ENCODE peak calls at places on chromosomes 4 and X, in eight cellular contexts. N is fibroblast of lung, H is psoas muscle, D is right lobe of liver, B is suprapubic skin, G is OCI-LY7, S is cardiac muscle cell, K is endothelial cell of umbilical vein. R is an unnamed sample. For H3K4me1, the result is how much of the 10 kb centered on the place peaks cover.

GRCh38 chrX:6448003-6448402 is 86.9 kb downstream of the VCX3A start:
- DNase-seq in N (peak), H (no peak), D (no peak), B (no peak), G (no peak), S (no peak), K (no peak), R (no peak)

GRCh38 chr4:8146158-8146557 is 12.5 kb downstream of the ABLIM2 start:
- DNase-seq in N (no peak), H (no peak), D (no peak), B (no peak), G (no peak), S (no peak), K (no peak), R (no peak)

GRCh38 chr4:145679991-145680455 is at the start of gene C4orf51:
- DNase-seq in N (peak), H (no peak), D (no peak), B (no peak), G (no peak), S (peak), K (peak), R (no peak)

GRCh38 chr4:140764785-140765392 is 8.7 kb upstream of the TBC1D9 start:
- DNase-seq in N (peak), H (no peak), D (no peak), B (no peak), G (no peak), S (no peak), K (no peak), R (no peak)

GRCh38 chrX:15173411-15173810 is 96.5 kb downstream of the ASB9 start:
- DNase-seq in N (peak), H (no peak), D (no peak), B (no peak), G (no peak), S (no peak), K (no peak), R (no peak)

GRCh38 chrX:47240619-47241018 is 7.8 kb downstream of the USP11 start:
- DNase-seq in N (no peak), H (no peak), D (no peak), B (peak), G (no peak), S (no peak), K (no peak), R (no peak)

GRCh38 chr4:48127231-48127881 is 6.7 kb downstream of the TXK start:
- DNase-seq in N (peak), H (no peak), D (no peak), B (no peak), G (no peak), S (peak), K (no peak), R (no peak)

GRCh38 chrX:101429934-101430333 is 21.9 kb downstream of the HNRNPH2 start:
- DNase-seq in N (peak), H (no peak), D (no peak), B (no peak), G (no peak), S (no peak), K (no peak), R (no peak)

GRCh38 chrX:10048076-10048475 is 80.9 kb downstream of the CLDN34 start:
- DNase-seq in N (no peak), H (no peak), D (no peak), B (no peak), G (no peak), S (peak), K (peak), R (no peak)

GRCh38 chrX:45513042-45513441 is 312.4 kb upstream of the DIPK2B start:
- DNase-seq in N (no peak), H (no peak), D (no peak), B (no peak), G (no peak), S (no peak), K (no peak), R (no peak)

GRCh38 chrX:118823263-118824172 is at the start of gene ZCCHC12:
- DNase-seq in N (peak), H (peak), D (no peak), B (no peak), G (no peak), S (peak), K (peak), R (peak)

GRCh38 chr4:156889616-156890594 is 81.7 kb downstream of the PDGFC start:
- DNase-seq in N (peak), H (peak), D (no peak), B (peak), G (no peak), S (peak), K (no peak), R (no peak)

GRCh38 chr4:141686146-141686775 is 49.9 kb downstream of the IL15 start:
- DNase-seq in N (peak), H (no peak), D (no peak), B (no peak), G (no peak), S (peak), K (peak), R (no peak)

GRCh38 chr4:142405021-142405991 is 440.8 kb downstream of the INPP4B start:
- DNase-seq in N (peak), H (peak), D (peak), B (peak), G (no peak), S (peak), K (peak), R (peak)

GRCh38 chrX:6053126-6053625 is 175.5 kb downstream of the NLGN4X start:
- DNase-seq in N (no peak), H (no peak), D (no peak), B (no peak), G (no peak), S (no peak), K (no peak), R (no peak)

GRCh38 chrX:137432609-137433008 is 133.3 kb upstream of the ZIC3 start:
- DNase-seq in N (no peak), H (no peak), D (no peak), B (no peak), G (peak), S (no peak), K (no peak), R (no peak)

GRCh38 chr4:168677063-168677462 is 180.2 kb downstream of the PALLD start:
- DNase-seq in N (no peak), H (peak), D (no peak), B (no peak), G (no peak), S (no peak), K (no peak), R (no peak)

GRCh38 chr4:185143596-185143969 is 517 bp downstream of the SLC25A4 start:
- DNase-seq in N (peak), H (peak), D (peak), B (no peak), G (peak), S (peak), K (peak), R (peak)

GRCh38 chr4:159097144-159097543 is 5.7 kb upstream of the RAPGEF2 start:
- DNase-seq in N (no peak), H (no peak), D (no peak), B (no peak), G (no peak), S (no peak), K (peak), R (no peak)

GRCh38 chr4:101229116-101229515 is 118.2 kb downstream of the PPP3CA start:
- DNase-seq in N (peak), H (no peak), D (no peak), B (no peak), G (no peak), S (peak), K (no peak), R (no peak)

GRCh38 chrX:48910926-48911406 is 480 bp downstream of the SLC35A2 start:
- DNase-seq in N (peak), H (no peak), D (no peak), B (no peak), G (peak), S (no peak), K (no peak), R (no peak)

GRCh38 chr4:10416441-10416840 is 40.8 kb downstream of the ZNF518B start:
- DNase-seq in N (no peak), H (no peak), D (no peak), B (no peak), G (no peak), S (no peak), K (no peak), R (no peak)

GRCh38 chr4:121800961-121801714 is at the start of gene EXOSC9:
- DNase-seq in N (peak), H (peak), D (peak), B (peak), G (peak), S (peak), K (peak), R (peak)

GRCh38 chrX:7074135-7074907 is 73.2 kb upstream of the STS start:
- DNase-seq in N (no peak), H (no peak), D (no peak), B (no peak), G (no peak), S (peak), K (no peak), R (no peak)

GRCh38 chrX:69313622-69314290 is 148.5 kb upstream of the PJA1 start:
- DNase-seq in N (no peak), H (no peak), D (no peak), B (no peak), G (peak), S (no peak), K (no peak), R (no peak)

GRCh38 chr4:165563851-165564250 is 185.0 kb downstream of the CPE start:
- DNase-seq in N (peak), H (no peak), D (no peak), B (no peak), G (no peak), S (no peak), K (no peak), R (no peak)

GRCh38 chr4:8393593-8394038 is 46.9 kb downstream of the ACOX3 start:
- DNase-seq in N (peak), H (peak), D (no peak), B (no peak), G (no peak), S (peak), K (peak), R (no peak)

GRCh38 chrX:107562482-107562881 is 65.8 kb upstream of the PRPS1 start:
- DNase-seq in N (peak), H (no peak), D (no peak), B (no peak), G (no peak), S (peak), K (no peak), R (no peak)

GRCh38 chr4:24603343-24603742 is 19.0 kb upstream of the DHX15 start:
- DNase-seq in N (no peak), H (no peak), D (no peak), B (no peak), G (no peak), S (peak), K (no peak), R (no peak)

GRCh38 chr4:64682481-64682880 is 273.2 kb upstream of the TECRL start:
- DNase-seq in N (no peak), H (no peak), D (no peak), B (no peak), G (no peak), S (no peak), K (no peak), R (no peak)

GRCh38 chr4:89753601-89754066 is 83.3 kb downstream of the SNCA start:
- DNase-seq in N (peak), H (no peak), D (no peak), B (no peak), G (no peak), S (peak), K (peak), R (no peak)

GRCh38 chr4:137343221-137343620 is 189.1 kb downstream of the PCDH18 start:
- DNase-seq in N (peak), H (no peak), D (no peak), B (no peak), G (no peak), S (no peak), K (no peak), R (no peak)

GRCh38 chr4:151322565-151322964 is 2.8 kb downstream of the SH3D19 start:
- DNase-seq in N (peak), H (no peak), D (no peak), B (no peak), G (no peak), S (no peak), K (no peak), R (no peak)
- H3K4me1 ChIP-seq in N (under half), H (under half), D (under half), B (under half), G (under half), S (under half), K (under half), R (under half)

GRCh38 chr4:83201761-83202160 is 82.8 kb downstream of the COQ2 start:
- DNase-seq in N (no peak), H (no peak), D (no peak), B (no peak), G (no peak), S (no peak), K (no peak), R (no peak)
- H3K4me1 ChIP-seq in N (under half), H (under half), D (under half), B (under half), G (under half), S (under half), K (under half), R (under half)

GRCh38 chr4:78291277-78291676 is 234.2 kb downstream of the FRAS1 start:
- DNase-seq in N (no peak), H (no peak), D (no peak), B (no peak), G (no peak), S (no peak), K (no peak), R (no peak)
- H3K4me1 ChIP-seq in N (under half), H (under half), D (under half), B (under half), G (under half), S (under half), K (under half), R (under half)

DNA sequence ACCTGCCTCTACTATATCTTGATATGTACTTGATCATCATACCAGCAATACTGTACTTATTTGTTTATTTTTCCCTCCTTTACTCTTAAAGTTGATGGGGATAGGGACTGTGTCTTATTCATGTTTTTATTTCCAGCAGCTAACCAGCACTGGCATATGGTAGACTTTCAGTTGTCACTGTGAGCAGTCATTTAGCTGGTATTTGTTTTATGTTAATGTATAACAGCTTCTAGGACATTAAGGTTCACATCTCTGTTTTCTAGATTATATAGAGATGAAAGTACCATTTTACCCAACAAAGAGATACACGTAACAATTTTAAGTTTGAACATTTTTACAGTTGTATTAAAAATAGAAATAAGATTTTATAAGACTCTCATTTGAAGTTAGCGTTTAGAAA is 17.9 kb downstream of the METTL14 start:
- DNase-seq in N (no peak), H (no peak), D (no peak), B (no peak), G (no peak), S (no peak), K (no peak), R (no peak)
- H3K4me1 ChIP-seq in N (under half), H (under half), D (under half), B (under half), G (under half), S (under half), K (under half), R (under half)

DNA sequence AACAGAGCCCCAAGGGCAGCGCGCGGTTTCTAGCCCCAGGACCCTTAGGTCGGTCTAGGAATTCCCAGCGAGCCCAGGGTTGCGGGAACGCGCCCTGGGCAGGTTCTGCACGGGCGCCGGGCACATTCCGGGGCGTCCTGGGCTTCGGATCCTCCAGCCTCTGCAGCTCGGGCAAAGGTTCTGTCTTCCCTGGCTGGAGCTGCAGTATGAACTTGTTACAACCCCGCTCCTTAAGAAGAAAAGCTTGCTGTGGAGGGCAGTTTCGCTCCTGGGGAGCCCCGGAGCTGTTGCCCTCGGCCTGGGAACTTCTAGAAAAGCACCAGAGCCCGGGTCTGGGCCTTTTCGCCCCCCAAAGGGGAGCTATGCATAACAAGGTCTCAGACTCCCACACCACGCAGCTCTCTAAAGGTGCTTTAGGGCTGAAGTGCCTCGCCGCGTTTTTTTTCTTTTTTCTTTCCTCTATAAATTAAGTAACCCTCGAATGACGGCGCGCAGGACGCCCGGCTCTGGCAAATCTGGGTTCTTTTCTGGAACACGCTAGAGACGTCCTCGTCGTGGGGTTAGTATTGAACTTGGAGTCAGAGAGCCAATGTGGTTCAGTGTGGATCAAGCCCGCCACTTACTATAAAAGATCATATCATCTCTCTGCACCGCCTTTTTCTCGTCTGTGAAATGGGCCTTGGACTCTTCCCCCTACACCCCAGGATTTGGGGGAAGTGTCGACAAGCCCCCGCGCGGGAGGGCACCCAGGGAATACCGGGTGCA is 5.7 kb downstream of the MSX1 start:
- DNase-seq in N (no peak), H (peak), D (no peak), B (no peak), G (no peak), S (no peak), K (no peak), R (no peak)
- H3K4me1 ChIP-seq in N (under half), H (under half), D (under half), B (half or more), G (under half), S (under half), K (under half), R (under half)

GRCh38 chrX:56764975-56765791 is 36.1 kb downstream of the NBDY start:
- DNase-seq in N (no peak), H (peak), D (no peak), B (peak), G (peak), S (no peak), K (no peak), R (peak)
- H3K4me1 ChIP-seq in N (under half), H (under half), D (under half), B (under half), G (under half), S (under half), K (under half), R (under half)

DNA sequence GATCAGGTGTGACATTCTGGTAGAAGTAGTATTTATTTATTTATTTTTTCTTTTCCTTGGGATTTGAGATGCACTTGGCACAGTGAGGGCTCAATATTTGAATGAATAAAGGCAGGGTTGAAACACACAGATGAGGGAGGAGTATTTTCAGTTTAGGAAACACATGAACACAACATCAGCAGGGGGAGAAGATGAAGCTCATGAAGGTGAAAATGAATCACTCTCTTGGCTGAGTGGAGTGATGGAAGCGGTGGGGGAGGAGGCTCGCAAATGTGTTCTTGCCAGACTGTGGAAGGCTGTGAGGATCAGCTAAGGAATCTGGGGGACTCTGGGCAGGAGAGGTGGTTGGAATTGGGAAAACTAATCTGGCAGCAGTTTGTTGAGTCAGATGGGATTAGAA is 55.3 kb downstream of the ARHGAP10 start:
- DNase-seq in N (peak), H (peak), D (no peak), B (no peak), G (no peak), S (peak), K (no peak), R (no peak)
- H3K4me1 ChIP-seq in N (under half), H (half or more), D (under half), B (half or more), G (under half), S (under half), K (under half), R (under half)

GRCh38 chr4:17636341-17636695 is 21.9 kb downstream of the MED28 start:
- DNase-seq in N (no peak), H (peak), D (no peak), B (no peak), G (no peak), S (no peak), K (no peak), R (no peak)

GRCh38 chr4:17633600-17633999 is 19.2 kb downstream of the MED28 start:
- DNase-seq in N (no peak), H (peak), D (no peak), B (no peak), G (no peak), S (no peak), K (no peak), R (no peak)

GRCh38 chr4:17639136-17639535 is 24.7 kb downstream of the MED28 start:
- DNase-seq in N (no peak), H (peak), D (no peak), B (no peak), G (no peak), S (no peak), K (no peak), R (no peak)

GRCh38 chr4:17635056-17635455 is 20.6 kb downstream of the MED28 start:
- DNase-seq in N (no peak), H (no peak), D (no peak), B (no peak), G (no peak), S (no peak), K (no peak), R (no peak)

GRCh38 chr4:17636696-17637351 is 22.4 kb downstream of the MED28 start:
- DNase-seq in N (peak), H (peak), D (peak), B (peak), G (peak), S (peak), K (peak), R (peak)
- H3K4me1 ChIP-seq in N (under half), H (under half), D (under half), B (under half), G (under half), S (under half), K (under half), R (under half)

GRCh38 chr4:3361406-3361805 is 68.6 kb downstream of the RGS12 start:
- DNase-seq in N (no peak), H (no peak), D (no peak), B (no peak), G (no peak), S (no peak), K (no peak), R (no peak)

GRCh38 chr4:3358660-3359059 is 65.8 kb downstream of the RGS12 start:
- DNase-seq in N (no peak), H (no peak), D (no peak), B (no peak), G (no peak), S (no peak), K (no peak), R (no peak)

GRCh38 chr4:3362431-3363287 is 69.8 kb downstream of the RGS12 start:
- DNase-seq in N (no peak), H (no peak), D (no peak), B (no peak), G (no peak), S (no peak), K (no peak), R (no peak)

GRCh38 chr4:3361896-3362295 is 69.1 kb downstream of the RGS12 start:
- DNase-seq in N (no peak), H (no peak), D (no peak), B (no peak), G (no peak), S (no peak), K (no peak), R (no peak)

DNA sequence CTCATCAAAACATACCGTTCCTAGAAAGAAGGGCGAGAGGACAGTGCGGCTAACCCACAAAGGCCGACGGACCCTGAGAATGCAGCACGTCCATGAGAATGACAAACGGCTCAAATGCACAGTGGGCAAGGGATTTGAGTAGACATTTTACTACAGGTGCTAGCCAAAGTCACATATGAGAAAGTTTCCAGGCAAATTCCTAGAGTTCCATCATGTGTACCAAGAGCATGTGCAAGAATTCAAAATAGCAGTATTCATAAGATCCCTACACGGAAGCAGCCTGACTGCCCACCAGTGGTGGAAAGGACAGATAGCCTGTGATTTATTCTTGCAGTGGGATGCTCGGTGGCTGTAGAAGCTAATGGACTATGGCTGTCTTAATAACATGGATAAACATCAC is 67.9 kb downstream of the RGS12 start:
- DNase-seq in N (no peak), H (no peak), D (no peak), B (no peak), G (no peak), S (no peak), K (no peak), R (no peak)
- H3K4me1 ChIP-seq in N (under half), H (under half), D (under half), B (under half), G (under half), S (under half), K (under half), R (under half)

R was measured in CD4-positive, alpha-beta memory T cell.